ENCODE peak calls at places on chromosome 17, in five cellular contexts. One of them, this sample, is unnamed. For H3K4me1, the result is how much of the 10 kb centered on the place peaks cover.

GRCh38 chr17:74821655-74822328 is 37.9 kb downstream of the GRIN2C start:
- DNase-seq in fibroblast of lung: no peak
- DNase-seq in adrenal gland: no peak
- DNase-seq in stomach: no peak
- DNase-seq in PC-3: no peak
- DNase-seq in this sample: no peak

GRCh38 chr17:27550291-27550930 is 80.6 kb upstream of the LGALS9 start:
- DNase-seq in fibroblast of lung: no peak
- DNase-seq in adrenal gland: no peak
- DNase-seq in stomach: no peak
- DNase-seq in PC-3: no peak
- DNase-seq in this sample: no peak

GRCh38 chr17:80259642-80260535 is 763 bp upstream of the RNF213 start:
- DNase-seq in fibroblast of lung: peak
- DNase-seq in adrenal gland: peak
- DNase-seq in stomach: peak
- DNase-seq in PC-3: peak
- DNase-seq in this sample: peak

GRCh38 chr17:49616546-49617205 is 41.0 kb downstream of the NXPH3 start:
- DNase-seq in fibroblast of lung: peak
- DNase-seq in adrenal gland: peak
- DNase-seq in stomach: peak
- DNase-seq in PC-3: no peak
- DNase-seq in this sample: no peak

GRCh38 chr17:46769531-46770438 is 48.7 kb downstream of the WNT3 start:
- DNase-seq in fibroblast of lung: no peak
- DNase-seq in adrenal gland: no peak
- DNase-seq in stomach: peak
- DNase-seq in PC-3: peak
- DNase-seq in this sample: peak

GRCh38 chr17:40260528-40260927 is 27.2 kb upstream of the CDC6 start:
- DNase-seq in fibroblast of lung: peak
- DNase-seq in adrenal gland: no peak
- DNase-seq in stomach: no peak
- DNase-seq in PC-3: no peak
- DNase-seq in this sample: no peak

GRCh38 chr17:62715882-62716390 is 88.5 kb downstream of the MRC2 start:
- DNase-seq in fibroblast of lung: no peak
- DNase-seq in adrenal gland: no peak
- DNase-seq in stomach: no peak
- DNase-seq in PC-3: no peak
- DNase-seq in this sample: peak

GRCh38 chr17:70394833-70395232 is 225.5 kb downstream of the KCNJ2 start:
- DNase-seq in fibroblast of lung: no peak
- DNase-seq in adrenal gland: no peak
- DNase-seq in stomach: no peak
- DNase-seq in PC-3: no peak
- DNase-seq in this sample: no peak

GRCh38 chr17:3693829-3694231 is 2.1 kb downstream of the P2RX5 start:
- DNase-seq in fibroblast of lung: no peak
- DNase-seq in adrenal gland: no peak
- DNase-seq in stomach: no peak
- DNase-seq in PC-3: no peak
- DNase-seq in this sample: peak

GRCh38 chr17:51640108-51640622 is 379.8 kb downstream of the UTP18 start:
- DNase-seq in fibroblast of lung: no peak
- DNase-seq in adrenal gland: no peak
- DNase-seq in stomach: no peak
- DNase-seq in PC-3: peak
- DNase-seq in this sample: no peak

GRCh38 chr17:78263736-78264340 is 32.4 kb downstream of the TMEM235 start:
- DNase-seq in fibroblast of lung: no peak
- DNase-seq in adrenal gland: no peak
- DNase-seq in stomach: no peak
- DNase-seq in PC-3: no peak
- DNase-seq in this sample: no peak

GRCh38 chr17:8225813-8226535 is 15.6 kb upstream of the AURKB start:
- DNase-seq in fibroblast of lung: peak
- DNase-seq in adrenal gland: peak
- DNase-seq in stomach: peak
- DNase-seq in PC-3: peak
- DNase-seq in this sample: peak

GRCh38 chr17:69254187-69254586 is 25.6 kb upstream of the ABCA10 start:
- DNase-seq in fibroblast of lung: no peak
- DNase-seq in adrenal gland: no peak
- DNase-seq in stomach: no peak
- DNase-seq in PC-3: no peak
- DNase-seq in this sample: no peak

GRCh38 chr17:59126809-59127417 is 20.2 kb upstream of the TRIM37 start:
- DNase-seq in fibroblast of lung: no peak
- DNase-seq in adrenal gland: no peak
- DNase-seq in stomach: no peak
- DNase-seq in PC-3: no peak
- DNase-seq in this sample: no peak

GRCh38 chr17:70775667-70776066 is 606.3 kb downstream of the KCNJ2 start:
- DNase-seq in fibroblast of lung: no peak
- DNase-seq in adrenal gland: no peak
- DNase-seq in stomach: no peak
- DNase-seq in PC-3: no peak
- DNase-seq in this sample: no peak

GRCh38 chr17:54968954-54969400 is 412 bp downstream of the STXBP4 start:
- DNase-seq in fibroblast of lung: peak
- DNase-seq in adrenal gland: peak
- DNase-seq in stomach: no peak
- DNase-seq in PC-3: peak
- DNase-seq in this sample: no peak

GRCh38 chr17:50550661-50551432 is 3.9 kb downstream of the SPATA20 start:
- DNase-seq in fibroblast of lung: peak
- DNase-seq in adrenal gland: peak
- DNase-seq in stomach: peak
- DNase-seq in PC-3: peak
- DNase-seq in this sample: no peak

GRCh38 chr17:2705263-2705662 is 6.3 kb downstream of the CLUH start:
- DNase-seq in fibroblast of lung: peak
- DNase-seq in adrenal gland: peak
- DNase-seq in stomach: no peak
- DNase-seq in PC-3: no peak
- DNase-seq in this sample: peak

GRCh38 chr17:28199728-28200127 is 119.3 kb upstream of the TMEM97 start:
- DNase-seq in fibroblast of lung: no peak
- DNase-seq in adrenal gland: no peak
- DNase-seq in stomach: no peak
- DNase-seq in PC-3: no peak
- DNase-seq in this sample: no peak

GRCh38 chr17:44543213-44543904 is 13.9 kb upstream of the FZD2 start:
- DNase-seq in fibroblast of lung: peak
- DNase-seq in adrenal gland: no peak
- DNase-seq in stomach: no peak
- DNase-seq in PC-3: peak
- DNase-seq in this sample: no peak

GRCh38 chr17:8466466-8466865 is 30.8 kb downstream of the NDEL1 start:
- DNase-seq in fibroblast of lung: peak
- DNase-seq in adrenal gland: no peak
- DNase-seq in stomach: no peak
- DNase-seq in PC-3: no peak
- DNase-seq in this sample: no peak

GRCh38 chr17:75535119-75535537 is 9.6 kb downstream of the LLGL2 start:
- DNase-seq in fibroblast of lung: no peak
- DNase-seq in adrenal gland: no peak
- DNase-seq in stomach: peak
- DNase-seq in PC-3: no peak
- DNase-seq in this sample: peak

GRCh38 chr17:49739662-49740271 is 24.2 kb downstream of the FAM117A start:
- DNase-seq in fibroblast of lung: no peak
- DNase-seq in adrenal gland: peak
- DNase-seq in stomach: peak
- DNase-seq in PC-3: no peak
- DNase-seq in this sample: peak

GRCh38 chr17:63222655-63223054 is 223.5 kb downstream of the CYB561 start:
- DNase-seq in fibroblast of lung: peak
- DNase-seq in adrenal gland: no peak
- DNase-seq in stomach: no peak
- DNase-seq in PC-3: no peak
- DNase-seq in this sample: no peak

GRCh38 chr17:12686486-12686885 is 20.8 kb downstream of the MYOCD start:
- DNase-seq in fibroblast of lung: no peak
- DNase-seq in adrenal gland: no peak
- DNase-seq in stomach: no peak
- DNase-seq in PC-3: no peak
- DNase-seq in this sample: no peak

GRCh38 chr17:29710891-29711418 is 88.2 kb upstream of the CORO6 start:
- DNase-seq in fibroblast of lung: peak
- DNase-seq in adrenal gland: no peak
- DNase-seq in stomach: no peak
- DNase-seq in PC-3: peak
- DNase-seq in this sample: no peak

GRCh38 chr17:4604111-4604644 is 19.8 kb downstream of the SMTNL2 start:
- DNase-seq in fibroblast of lung: peak
- DNase-seq in adrenal gland: peak
- DNase-seq in stomach: peak
- DNase-seq in PC-3: no peak
- DNase-seq in this sample: no peak

GRCh38 chr17:77666881-77667395 is 291.6 kb upstream of the TNRC6C start:
- DNase-seq in fibroblast of lung: no peak
- DNase-seq in adrenal gland: no peak
- DNase-seq in stomach: no peak
- DNase-seq in PC-3: no peak
- DNase-seq in this sample: peak

GRCh38 chr17:21199311-21199710 is 14.7 kb downstream of the TMEM11 start:
- DNase-seq in fibroblast of lung: peak
- DNase-seq in adrenal gland: no peak
- DNase-seq in stomach: no peak
- DNase-seq in PC-3: peak
- DNase-seq in this sample: no peak

GRCh38 chr17:67280279-67280678 is 35.3 kb upstream of the HELZ start:
- DNase-seq in fibroblast of lung: peak
- DNase-seq in adrenal gland: peak
- DNase-seq in stomach: no peak
- DNase-seq in PC-3: no peak
- DNase-seq in this sample: no peak

DNA sequence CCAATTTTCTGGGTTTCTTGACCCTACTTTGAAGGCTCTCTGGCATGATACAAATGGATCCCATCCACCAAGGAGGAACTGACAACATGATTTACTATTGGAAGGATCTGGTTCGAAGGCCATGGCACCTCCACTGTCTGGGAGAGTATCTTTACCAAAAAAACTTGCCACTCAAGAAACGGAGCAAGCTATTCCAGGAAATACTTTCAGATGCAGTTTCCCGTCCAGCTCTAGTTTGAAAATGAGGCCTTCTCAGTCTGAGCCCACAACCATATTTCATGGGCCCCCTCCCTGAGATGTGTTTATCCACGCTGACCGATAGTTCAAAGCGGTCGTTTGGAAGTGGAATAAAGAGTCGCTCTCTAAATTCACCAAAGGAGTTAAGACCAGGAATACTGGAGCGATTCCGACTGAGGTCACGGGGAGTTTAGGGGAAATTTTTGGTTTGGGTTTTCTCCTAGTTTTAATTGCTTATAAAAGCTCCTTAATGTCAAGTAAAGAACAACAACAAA is 76.8 kb downstream of the MRM3 start:
- DNase-seq in fibroblast of lung: no peak
- DNase-seq in adrenal gland: no peak
- DNase-seq in stomach: no peak
- DNase-seq in PC-3: no peak
- DNase-seq in this sample: no peak
- H3K4me1 ChIP-seq in fibroblast of lung: under half
- H3K4me1 ChIP-seq in adrenal gland: under half
- H3K4me1 ChIP-seq in stomach: half or more
- H3K4me1 ChIP-seq in PC-3: under half
- H3K4me1 ChIP-seq in this sample: under half

DNA sequence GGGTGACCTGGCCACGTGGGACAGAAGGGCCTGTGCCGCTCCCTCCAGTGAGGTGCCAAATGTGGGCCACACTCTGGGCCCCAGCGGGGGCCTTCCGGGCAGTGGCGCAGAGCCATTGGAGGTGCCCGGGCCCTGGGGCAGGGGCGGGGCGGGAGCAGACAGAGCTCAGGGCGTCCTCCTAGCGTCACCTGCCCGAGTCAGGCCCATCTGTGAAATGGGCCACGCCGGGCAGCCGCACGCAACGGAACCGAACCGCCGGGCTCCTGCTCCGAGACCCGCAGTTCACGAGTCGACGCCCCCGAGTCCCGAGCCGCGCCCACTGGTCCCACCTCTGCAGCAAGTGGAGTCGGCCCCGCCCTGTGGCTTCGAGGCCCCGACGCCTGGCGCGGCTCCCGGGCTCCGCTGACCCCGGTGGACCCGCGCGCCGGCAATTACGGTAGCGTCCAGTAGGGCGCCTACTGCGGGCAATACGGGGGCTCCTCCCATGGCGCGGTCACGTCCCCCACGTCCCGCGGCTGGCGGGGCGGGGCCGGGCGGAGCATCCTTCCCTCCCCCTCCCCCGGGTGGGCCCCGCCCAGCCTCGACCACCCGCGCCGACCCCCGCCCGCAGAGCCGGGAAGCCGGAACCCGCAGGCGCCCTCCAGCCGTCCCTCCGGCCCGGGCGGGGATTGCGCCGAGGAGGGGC is 1.9 kb downstream of the SLC16A3 start:
- DNase-seq in fibroblast of lung: peak
- DNase-seq in adrenal gland: peak
- DNase-seq in stomach: peak
- DNase-seq in PC-3: peak
- DNase-seq in this sample: peak
- H3K4me3 ChIP-seq in fibroblast of lung: peak
- H3K4me3 ChIP-seq in adrenal gland: no peak
- H3K4me3 ChIP-seq in stomach: peak
- H3K4me3 ChIP-seq in PC-3: peak
- H3K4me3 ChIP-seq in this sample: peak

DNA sequence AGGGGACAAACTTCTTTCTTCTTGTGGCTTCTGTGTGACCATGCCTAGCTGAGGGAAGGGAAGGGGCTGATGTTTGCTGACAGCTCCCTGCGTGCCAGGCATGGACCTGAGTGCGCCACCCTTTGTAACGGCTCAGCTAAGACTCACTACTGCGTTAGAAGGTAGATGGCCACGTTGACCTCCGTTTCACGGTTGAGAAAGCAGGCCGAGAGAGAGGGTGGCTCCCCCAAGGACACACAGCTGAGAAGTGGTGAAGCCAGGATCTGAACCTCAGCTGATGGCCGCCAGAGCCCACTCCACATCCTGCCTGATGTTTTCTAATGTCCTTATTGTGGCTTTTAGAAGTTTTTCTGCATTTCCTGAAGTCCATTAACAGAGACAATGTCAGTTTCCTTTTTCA is 45.1 kb downstream of the RGS9 start:
- DNase-seq in fibroblast of lung: no peak
- DNase-seq in adrenal gland: no peak
- DNase-seq in stomach: no peak
- DNase-seq in PC-3: no peak
- DNase-seq in this sample: no peak
- H3K27ac ChIP-seq in fibroblast of lung: no peak
- H3K27ac ChIP-seq in adrenal gland: no peak
- H3K27ac ChIP-seq in stomach: no peak
- H3K27ac ChIP-seq in PC-3: no peak
- H3K27ac ChIP-seq in this sample: no peak

GRCh38 chr17:18186271-18186982 is 2.8 kb downstream of the ALKBH5 start:
- DNase-seq in fibroblast of lung: peak
- DNase-seq in adrenal gland: no peak
- DNase-seq in stomach: no peak
- DNase-seq in PC-3: no peak
- DNase-seq in this sample: no peak
- H3K4me1 ChIP-seq in fibroblast of lung: under half
- H3K4me1 ChIP-seq in adrenal gland: half or more
- H3K4me1 ChIP-seq in stomach: half or more
- H3K4me1 ChIP-seq in PC-3: under half
- H3K4me1 ChIP-seq in this sample: under half

This sample was measured in Peyer's patch.